ENCODE peak calls at places on chromosomes 2 and 18, in five cellular contexts. One of them, this sample, is unnamed.

GRCh38 chr2:235433860-235434259 is 60.0 kb upstream of the AGAP1 start:
- DNase-seq in NB4: peak
- DNase-seq in K562: no peak
- DNase-seq in Peyer's patch: no peak
- DNase-seq in H54: no peak
- DNase-seq in this sample: no peak

GRCh38 chr2:207801259-207801658 is 31.6 kb upstream of the FZD5 start:
- DNase-seq in NB4: peak
- DNase-seq in K562: no peak
- DNase-seq in Peyer's patch: no peak
- DNase-seq in H54: no peak
- DNase-seq in this sample: no peak

GRCh38 chr2:165924950-165925349 is 28.6 kb downstream of the TTC21B start:
- DNase-seq in NB4: no peak
- DNase-seq in K562: no peak
- DNase-seq in Peyer's patch: no peak
- DNase-seq in H54: no peak
- DNase-seq in this sample: no peak

GRCh38 chr2:181163139-181163538 is 182.7 kb downstream of the UBE2E3 start:
- DNase-seq in NB4: no peak
- DNase-seq in K562: no peak
- DNase-seq in Peyer's patch: no peak
- DNase-seq in H54: no peak
- DNase-seq in this sample: no peak

GRCh38 chr2:126970583-126970982 is 71.9 kb downstream of the TEX51 start:
- DNase-seq in NB4: no peak
- DNase-seq in K562: no peak
- DNase-seq in Peyer's patch: no peak
- DNase-seq in H54: no peak
- DNase-seq in this sample: no peak

GRCh38 chr2:220887880-220888279 is 684.2 kb downstream of the EPHA4 start:
- DNase-seq in NB4: no peak
- DNase-seq in K562: no peak
- DNase-seq in Peyer's patch: no peak
- DNase-seq in H54: no peak
- DNase-seq in this sample: no peak

GRCh38 chr2:40168032-40168431 is 283.9 kb downstream of the SLC8A1 start:
- DNase-seq in NB4: no peak
- DNase-seq in K562: no peak
- DNase-seq in Peyer's patch: no peak
- DNase-seq in H54: no peak
- DNase-seq in this sample: no peak

GRCh38 chr2:233470007-233470687 is 96.4 kb downstream of the USP40 start:
- DNase-seq in NB4: no peak
- DNase-seq in K562: peak
- DNase-seq in Peyer's patch: no peak
- DNase-seq in H54: no peak
- DNase-seq in this sample: no peak

GRCh38 chr2:140711867-140712266 is 1418.9 kb downstream of the LRP1B start:
- DNase-seq in NB4: no peak
- DNase-seq in K562: no peak
- DNase-seq in Peyer's patch: no peak
- DNase-seq in H54: no peak
- DNase-seq in this sample: no peak

GRCh38 chr2:21001988-21002813 is 41.7 kb downstream of the APOB start:
- DNase-seq in NB4: no peak
- DNase-seq in K562: no peak
- DNase-seq in Peyer's patch: no peak
- DNase-seq in H54: no peak
- DNase-seq in this sample: no peak

GRCh38 chr2:158932246-158932645 is 36.2 kb upstream of the TANC1 start:
- DNase-seq in NB4: no peak
- DNase-seq in K562: no peak
- DNase-seq in Peyer's patch: no peak
- DNase-seq in H54: no peak
- DNase-seq in this sample: no peak

GRCh38 chr2:43199492-43200481 is 26.6 kb downstream of the ZFP36L2 start:
- DNase-seq in NB4: peak
- DNase-seq in K562: no peak
- DNase-seq in Peyer's patch: no peak
- DNase-seq in H54: peak
- DNase-seq in this sample: no peak

DNA sequence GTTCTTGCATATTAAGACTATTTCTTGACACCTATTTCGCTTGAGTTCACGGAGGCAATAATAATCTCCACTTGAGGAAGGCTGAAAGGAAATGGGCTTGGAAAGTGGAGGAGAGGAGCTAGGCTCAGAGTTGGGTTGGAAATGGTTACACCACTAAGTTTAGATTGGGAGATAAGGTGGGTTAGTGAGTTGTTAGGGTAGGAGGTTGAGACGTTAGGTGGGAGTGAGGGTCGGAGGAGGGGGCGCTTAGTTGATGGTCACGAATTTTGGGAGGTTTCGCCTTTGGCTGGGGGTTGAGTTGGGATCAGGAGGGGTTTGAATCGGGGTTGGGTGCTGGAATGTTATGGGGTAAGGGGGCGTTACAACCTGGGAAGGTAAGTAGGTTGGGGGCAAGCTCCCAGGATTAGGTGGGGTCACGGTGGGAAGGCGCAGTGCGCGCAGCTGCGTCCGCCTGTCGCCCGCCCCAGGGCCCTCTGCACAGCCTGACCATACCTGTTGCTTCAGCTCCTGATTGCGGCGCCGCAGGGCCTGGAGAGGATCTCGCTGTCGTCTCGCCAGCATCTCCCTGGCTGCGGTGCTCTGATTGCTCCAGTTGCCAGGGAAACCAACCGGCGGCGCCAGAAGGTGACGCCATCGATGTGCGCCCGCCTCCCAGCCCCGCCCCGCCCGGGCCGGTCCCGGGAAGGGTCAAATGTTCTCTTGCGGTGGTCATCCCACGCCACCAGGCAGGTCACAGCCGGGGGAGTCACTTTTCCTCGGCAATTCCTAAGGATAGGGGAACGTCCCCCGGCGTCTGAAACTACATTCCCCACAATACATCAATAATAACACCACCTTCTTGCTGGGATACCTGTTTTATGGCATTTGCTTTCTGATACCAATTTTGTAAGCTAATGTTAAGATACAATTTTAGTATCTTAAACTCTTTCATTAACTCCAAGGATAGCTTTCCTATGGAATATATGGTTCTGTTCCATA is at the start of gene NPHP1:
- DNase-seq in NB4: peak
- DNase-seq in K562: peak
- DNase-seq in Peyer's patch: peak
- DNase-seq in H54: peak
- DNase-seq in this sample: peak
- TF ChIP-seq POLR2A in NB4: peak
- TF ChIP-seq POLR2A in K562: peak
- TF ChIP-seq POLR2A in Peyer's patch: peak
- TF ChIP-seq POLR2A in H54: peak
- TF ChIP-seq POLR2A in this sample: peak

GRCh38 chr18:26865557-26865956 is at the start of gene AQP4:
- DNase-seq in NB4: no peak
- DNase-seq in K562: no peak
- DNase-seq in Peyer's patch: no peak
- DNase-seq in H54: no peak
- DNase-seq in this sample: no peak
- TF ChIP-seq POLR2A in NB4: no peak
- TF ChIP-seq POLR2A in K562: no peak
- TF ChIP-seq POLR2A in Peyer's patch: no peak
- TF ChIP-seq POLR2A in H54: no peak
- TF ChIP-seq POLR2A in this sample: no peak

GRCh38 chr2:85413592-85414421 is 3.6 kb upstream of the CAPG start:
- DNase-seq in NB4: peak
- DNase-seq in K562: peak
- DNase-seq in Peyer's patch: peak
- DNase-seq in H54: peak
- DNase-seq in this sample: peak
- TF ChIP-seq POLR2A in NB4: no peak
- TF ChIP-seq POLR2A in K562: peak
- TF ChIP-seq POLR2A in Peyer's patch: peak
- TF ChIP-seq POLR2A in H54: no peak
- TF ChIP-seq POLR2A in this sample: no peak

GRCh38 chr2:54115284-54116137 is at the start of gene ACYP2:
- DNase-seq in NB4: peak
- DNase-seq in K562: peak
- DNase-seq in Peyer's patch: peak
- DNase-seq in H54: peak
- DNase-seq in this sample: peak
- TF ChIP-seq POLR2A in NB4: peak
- TF ChIP-seq POLR2A in K562: peak
- TF ChIP-seq POLR2A in Peyer's patch: peak
- TF ChIP-seq POLR2A in H54: peak
- TF ChIP-seq POLR2A in this sample: peak

DNA sequence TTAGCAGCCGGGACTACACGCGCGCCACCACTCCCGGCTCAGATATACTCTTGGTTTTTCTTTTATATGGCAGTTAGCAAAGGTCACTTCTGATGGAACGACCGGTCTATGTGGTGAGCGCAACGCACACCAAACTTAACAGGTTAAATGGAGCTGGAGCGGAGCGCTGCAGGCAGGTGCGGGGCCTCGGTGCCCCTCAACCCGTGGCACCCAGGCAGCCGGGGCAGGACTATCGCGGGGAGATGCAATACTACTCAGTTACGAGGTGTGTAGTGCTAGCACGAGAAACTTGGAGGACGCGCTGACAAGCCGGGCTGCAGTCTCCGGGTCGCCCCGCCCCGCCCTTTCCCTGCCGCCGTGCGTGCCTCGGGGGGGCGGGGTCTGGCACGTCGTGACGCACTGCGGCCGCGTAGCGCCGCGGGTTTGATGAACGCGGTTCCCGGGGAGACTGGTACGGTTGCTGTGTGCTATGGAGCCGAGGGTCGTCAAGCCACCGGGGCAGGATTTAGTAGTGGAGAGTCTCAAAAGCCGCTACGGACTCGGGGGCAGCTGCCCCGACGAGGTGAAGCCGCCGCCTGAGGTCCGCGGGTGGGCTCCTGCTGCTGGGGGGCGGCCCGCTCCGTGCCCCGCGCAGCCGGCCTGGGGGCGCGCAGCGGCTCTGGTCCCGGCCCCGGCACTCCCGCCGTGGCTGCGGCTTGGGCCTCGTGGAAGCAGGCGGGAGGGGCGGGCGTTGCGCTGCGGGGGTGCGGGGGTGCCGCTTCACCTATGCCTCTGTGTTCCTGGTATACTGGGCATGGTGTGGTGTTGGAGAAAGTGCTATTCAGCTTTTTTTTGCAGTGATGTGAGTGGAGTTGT is at the start of gene CCDC138:
- DNase-seq in NB4: peak
- DNase-seq in K562: peak
- DNase-seq in Peyer's patch: peak
- DNase-seq in H54: peak
- DNase-seq in this sample: peak
- TF ChIP-seq POLR2A in NB4: peak
- TF ChIP-seq POLR2A in K562: peak
- TF ChIP-seq POLR2A in Peyer's patch: peak
- TF ChIP-seq POLR2A in H54: peak
- TF ChIP-seq POLR2A in this sample: peak

GRCh38 chr2:70993689-70993986 is 1.0 kb downstream of the TEX261 start:
- DNase-seq in NB4: no peak
- DNase-seq in K562: peak
- DNase-seq in Peyer's patch: no peak
- DNase-seq in H54: no peak
- DNase-seq in this sample: no peak

GRCh38 chr2:70992945-70993688 is 1.6 kb downstream of the TEX261 start:
- DNase-seq in NB4: peak
- DNase-seq in K562: peak
- DNase-seq in Peyer's patch: no peak
- DNase-seq in H54: no peak
- DNase-seq in this sample: peak

GRCh38 chr2:70995227-70995729 is 605 bp upstream of the TEX261 start:
- DNase-seq in NB4: peak
- DNase-seq in K562: peak
- DNase-seq in Peyer's patch: peak
- DNase-seq in H54: no peak
- DNase-seq in this sample: peak

GRCh38 chr2:70994055-70994444 is 623 bp downstream of the TEX261 start:
- DNase-seq in NB4: peak
- DNase-seq in K562: no peak
- DNase-seq in Peyer's patch: no peak
- DNase-seq in H54: no peak
- DNase-seq in this sample: no peak

DNA sequence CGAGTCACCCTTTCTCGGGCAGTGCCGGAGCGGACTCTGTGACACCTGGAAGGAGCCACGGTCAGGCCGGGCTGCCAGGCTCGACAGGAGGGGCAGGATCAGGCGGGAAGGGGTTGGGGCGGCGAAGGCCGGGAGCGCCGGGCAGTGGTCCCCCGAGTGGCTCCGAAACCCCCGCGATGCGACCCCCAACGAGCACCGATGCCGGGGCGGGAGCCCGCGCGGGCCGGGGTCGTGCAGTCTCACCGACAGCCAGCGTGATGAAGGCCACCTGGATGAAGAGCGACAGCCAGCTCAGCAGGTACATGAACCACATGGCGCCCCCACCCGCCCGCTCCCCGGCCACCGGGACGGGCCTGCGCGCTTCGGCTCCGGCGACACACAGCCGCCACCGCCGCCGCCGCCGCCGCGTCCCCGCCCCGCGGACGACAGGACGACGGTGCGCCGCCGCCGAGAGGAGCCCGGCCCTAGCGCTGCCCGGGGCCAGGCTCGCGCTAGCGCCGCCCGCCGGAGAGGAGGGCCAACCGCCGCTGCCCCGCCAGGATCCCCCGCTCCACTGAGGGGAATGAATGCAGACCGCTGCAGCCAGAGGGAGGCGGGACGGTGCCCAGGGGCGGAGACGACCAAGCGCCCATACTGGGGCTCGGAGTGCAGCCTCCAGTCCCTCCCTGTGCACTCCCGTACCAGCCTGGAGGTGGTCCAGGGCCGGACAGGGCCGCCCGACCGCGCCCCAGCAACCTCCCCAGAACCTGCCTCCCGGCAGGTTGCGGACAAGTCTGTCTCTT is at the start of gene TEX261:
- DNase-seq in NB4: peak
- DNase-seq in K562: peak
- DNase-seq in Peyer's patch: peak
- DNase-seq in H54: peak
- DNase-seq in this sample: peak
- TF ChIP-seq POLR2A in NB4: no peak
- TF ChIP-seq POLR2A in K562: peak
- TF ChIP-seq POLR2A in Peyer's patch: peak
- TF ChIP-seq POLR2A in H54: peak
- TF ChIP-seq POLR2A in this sample: peak

GRCh38 chr2:9205963-9206948 is at the start of gene ASAP2:
- DNase-seq in NB4: peak
- DNase-seq in K562: peak
- DNase-seq in Peyer's patch: no peak
- DNase-seq in H54: peak
- DNase-seq in this sample: peak
- TF ChIP-seq POLR2A in NB4: peak
- TF ChIP-seq POLR2A in K562: peak
- TF ChIP-seq POLR2A in Peyer's patch: no peak
- TF ChIP-seq POLR2A in H54: peak
- TF ChIP-seq POLR2A in this sample: no peak

DNA sequence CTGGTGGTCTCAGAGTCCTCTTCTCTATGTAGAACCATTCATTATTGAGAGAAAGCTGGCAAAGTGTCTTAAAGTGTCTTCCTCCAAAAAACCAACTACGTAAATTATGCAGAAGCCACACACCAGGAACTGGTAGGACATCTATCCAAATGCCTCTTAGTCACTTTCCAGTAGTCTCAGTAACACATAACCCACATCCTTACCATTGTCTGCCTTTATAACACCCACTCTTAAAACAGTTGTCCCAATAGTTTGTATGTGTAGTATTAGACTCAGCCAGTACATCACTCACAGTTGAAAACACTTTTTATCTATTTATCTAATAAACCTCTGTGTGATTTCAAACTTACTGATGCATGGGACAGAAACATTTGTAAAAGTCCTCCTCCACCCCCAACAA is 143.6 kb upstream of the HNRNPA3 start:
- DNase-seq in NB4: no peak
- DNase-seq in K562: no peak
- DNase-seq in Peyer's patch: no peak
- DNase-seq in H54: no peak
- DNase-seq in this sample: no peak
- TF ChIP-seq POLR2A in NB4: no peak
- TF ChIP-seq POLR2A in K562: no peak
- TF ChIP-seq POLR2A in Peyer's patch: no peak
- TF ChIP-seq POLR2A in H54: no peak
- TF ChIP-seq POLR2A in this sample: no peak

This sample was measured in erythroblast.